ENCODE peak calls at places on chromosomes 2 and 18, in five cellular contexts. One of them, this sample, is unnamed.

GRCh38 chr2:58701688-58702301 is 460.7 kb upstream of the FANCL start:
- DNase-seq in IMR-90: no peak
- DNase-seq in SK-N-SH: no peak
- DNase-seq in H9: no peak
- DNase-seq in keratinocyte: no peak
- DNase-seq in this sample: no peak

GRCh38 chr18:49756671-49757362 is 56.5 kb downstream of the ACAA2 start:
- DNase-seq in IMR-90: no peak
- DNase-seq in SK-N-SH: no peak
- DNase-seq in H9: no peak
- DNase-seq in keratinocyte: no peak
- DNase-seq in this sample: no peak

GRCh38 chr2:151774506-151774905 is 40.2 kb upstream of the NEB start:
- DNase-seq in IMR-90: peak
- DNase-seq in SK-N-SH: no peak
- DNase-seq in H9: no peak
- DNase-seq in keratinocyte: no peak
- DNase-seq in this sample: no peak

GRCh38 chr2:237270556-237270955 is 143.4 kb downstream of the COL6A3 start:
- DNase-seq in IMR-90: peak
- DNase-seq in SK-N-SH: no peak
- DNase-seq in H9: no peak
- DNase-seq in keratinocyte: no peak
- DNase-seq in this sample: no peak

GRCh38 chr2:225004531-225004930 is 37.7 kb downstream of the DOCK10 start:
- DNase-seq in IMR-90: peak
- DNase-seq in SK-N-SH: no peak
- DNase-seq in H9: no peak
- DNase-seq in keratinocyte: no peak
- DNase-seq in this sample: no peak

GRCh38 chr18:75207298-75208054 is 1.5 kb downstream of the PTGR3 start:
- DNase-seq in IMR-90: peak
- DNase-seq in SK-N-SH: no peak
- DNase-seq in H9: no peak
- DNase-seq in keratinocyte: no peak
- DNase-seq in this sample: no peak

GRCh38 chr2:216298719-216299118 is 73.6 kb downstream of the MARCHF4 start:
- DNase-seq in IMR-90: peak
- DNase-seq in SK-N-SH: no peak
- DNase-seq in H9: no peak
- DNase-seq in keratinocyte: no peak
- DNase-seq in this sample: no peak

GRCh38 chr2:70959851-70960832 is 18.3 kb upstream of the ANKRD53 start:
- DNase-seq in IMR-90: no peak
- DNase-seq in SK-N-SH: peak
- DNase-seq in H9: peak
- DNase-seq in keratinocyte: no peak
- DNase-seq in this sample: no peak

GRCh38 chr2:218745559-218746469 is 35.2 kb downstream of the TTLL4 start:
- DNase-seq in IMR-90: peak
- DNase-seq in SK-N-SH: no peak
- DNase-seq in H9: no peak
- DNase-seq in keratinocyte: no peak
- DNase-seq in this sample: no peak

GRCh38 chr2:57181315-57182038 is 865.1 kb upstream of the VRK2 start:
- DNase-seq in IMR-90: peak
- DNase-seq in SK-N-SH: no peak
- DNase-seq in H9: no peak
- DNase-seq in keratinocyte: peak
- DNase-seq in this sample: no peak

GRCh38 chr2:170512271-170512670 is 202.9 kb upstream of the SP5 start:
- DNase-seq in IMR-90: no peak
- DNase-seq in SK-N-SH: no peak
- DNase-seq in H9: no peak
- DNase-seq in keratinocyte: no peak
- DNase-seq in this sample: no peak

GRCh38 chr2:28683100-28683706 is 68.4 kb upstream of the PPP1CB start:
- DNase-seq in IMR-90: peak
- DNase-seq in SK-N-SH: no peak
- DNase-seq in H9: peak
- DNase-seq in keratinocyte: no peak
- DNase-seq in this sample: no peak

GRCh38 chr2:129502781-129503180 is 476.7 kb upstream of the RAB6C start:
- DNase-seq in IMR-90: no peak
- DNase-seq in SK-N-SH: no peak
- DNase-seq in H9: no peak
- DNase-seq in keratinocyte: no peak
- DNase-seq in this sample: no peak

GRCh38 chr2:144553379-144553778 is 33.5 kb upstream of the ZEB2 start:
- DNase-seq in IMR-90: peak
- DNase-seq in SK-N-SH: no peak
- DNase-seq in H9: no peak
- DNase-seq in keratinocyte: no peak
- DNase-seq in this sample: no peak

GRCh38 chr2:149885468-149885867 is 297.9 kb upstream of the MMADHC start:
- DNase-seq in IMR-90: no peak
- DNase-seq in SK-N-SH: no peak
- DNase-seq in H9: no peak
- DNase-seq in keratinocyte: no peak
- DNase-seq in this sample: no peak

GRCh38 chr2:179711375-179711774 is 150.0 kb downstream of the ZNF385B start:
- DNase-seq in IMR-90: no peak
- DNase-seq in SK-N-SH: no peak
- DNase-seq in H9: no peak
- DNase-seq in keratinocyte: peak
- DNase-seq in this sample: no peak

GRCh38 chr2:176656055-176656775 is 387.0 kb downstream of the MTX2 start:
- DNase-seq in IMR-90: no peak
- DNase-seq in SK-N-SH: no peak
- DNase-seq in H9: no peak
- DNase-seq in keratinocyte: no peak
- DNase-seq in this sample: no peak

GRCh38 chr2:95275151-95275515 is 884 bp downstream of the PROM2 start:
- DNase-seq in IMR-90: no peak
- DNase-seq in SK-N-SH: no peak
- DNase-seq in H9: no peak
- DNase-seq in keratinocyte: no peak
- DNase-seq in this sample: no peak

GRCh38 chr2:176814740-176815367 is 397.7 kb upstream of the HNRNPA3 start:
- DNase-seq in IMR-90: peak
- DNase-seq in SK-N-SH: peak
- DNase-seq in H9: no peak
- DNase-seq in keratinocyte: no peak
- DNase-seq in this sample: no peak

GRCh38 chr2:136801628-136802027 is 36.3 kb downstream of the THSD7B start:
- DNase-seq in IMR-90: no peak
- DNase-seq in SK-N-SH: no peak
- DNase-seq in H9: no peak
- DNase-seq in keratinocyte: no peak
- DNase-seq in this sample: no peak

GRCh38 chr2:196939381-196939780 is 12.9 kb upstream of the PGAP1 start:
- DNase-seq in IMR-90: peak
- DNase-seq in SK-N-SH: no peak
- DNase-seq in H9: no peak
- DNase-seq in keratinocyte: no peak
- DNase-seq in this sample: peak

GRCh38 chr2:168371273-168371992 is 84.6 kb upstream of the CERS6 start:
- DNase-seq in IMR-90: no peak
- DNase-seq in SK-N-SH: no peak
- DNase-seq in H9: no peak
- DNase-seq in keratinocyte: no peak
- DNase-seq in this sample: peak

GRCh38 chr18:52426041-52426440 is 86.0 kb downstream of the DCC start:
- DNase-seq in IMR-90: no peak
- DNase-seq in SK-N-SH: no peak
- DNase-seq in H9: no peak
- DNase-seq in keratinocyte: no peak
- DNase-seq in this sample: no peak

GRCh38 chr2:1049691-1050090 is 99.0 kb downstream of the SNTG2 start:
- DNase-seq in IMR-90: peak
- DNase-seq in SK-N-SH: no peak
- DNase-seq in H9: no peak
- DNase-seq in keratinocyte: no peak
- DNase-seq in this sample: no peak

GRCh38 chr2:7829241-7829640 is 852.6 kb upstream of the ID2 start:
- DNase-seq in IMR-90: peak
- DNase-seq in SK-N-SH: no peak
- DNase-seq in H9: no peak
- DNase-seq in keratinocyte: no peak
- DNase-seq in this sample: no peak

GRCh38 chr2:28539095-28539494 is 43.2 kb downstream of the PLB1 start:
- DNase-seq in IMR-90: no peak
- DNase-seq in SK-N-SH: no peak
- DNase-seq in H9: no peak
- DNase-seq in keratinocyte: no peak
- DNase-seq in this sample: no peak

GRCh38 chr2:204871246-204871953 is 326.1 kb downstream of the PARD3B start:
- DNase-seq in IMR-90: peak
- DNase-seq in SK-N-SH: peak
- DNase-seq in H9: no peak
- DNase-seq in keratinocyte: no peak
- DNase-seq in this sample: no peak

GRCh38 chr2:105582952-105583660 is 161.6 kb upstream of the NCK2 start:
- DNase-seq in IMR-90: no peak
- DNase-seq in SK-N-SH: no peak
- DNase-seq in H9: no peak
- DNase-seq in keratinocyte: no peak
- DNase-seq in this sample: no peak
- H3K4me2 ChIP-seq in IMR-90: no peak
- H3K4me2 ChIP-seq in SK-N-SH: no peak
- H3K4me2 ChIP-seq in H9: no peak
- H3K4me2 ChIP-seq in keratinocyte: no peak
- H3K4me2 ChIP-seq in this sample: no peak

GRCh38 chr2:109321570-109321969 is 192.6 kb downstream of the SH3RF3 start:
- DNase-seq in IMR-90: peak
- DNase-seq in SK-N-SH: no peak
- DNase-seq in H9: no peak
- DNase-seq in keratinocyte: no peak
- DNase-seq in this sample: no peak
- TF ChIP-seq CTCF in IMR-90: peak
- TF ChIP-seq CTCF in SK-N-SH: no peak
- TF ChIP-seq CTCF in H9: no peak
- TF ChIP-seq CTCF in keratinocyte: no peak
- TF ChIP-seq CTCF in this sample: no peak

DNA sequence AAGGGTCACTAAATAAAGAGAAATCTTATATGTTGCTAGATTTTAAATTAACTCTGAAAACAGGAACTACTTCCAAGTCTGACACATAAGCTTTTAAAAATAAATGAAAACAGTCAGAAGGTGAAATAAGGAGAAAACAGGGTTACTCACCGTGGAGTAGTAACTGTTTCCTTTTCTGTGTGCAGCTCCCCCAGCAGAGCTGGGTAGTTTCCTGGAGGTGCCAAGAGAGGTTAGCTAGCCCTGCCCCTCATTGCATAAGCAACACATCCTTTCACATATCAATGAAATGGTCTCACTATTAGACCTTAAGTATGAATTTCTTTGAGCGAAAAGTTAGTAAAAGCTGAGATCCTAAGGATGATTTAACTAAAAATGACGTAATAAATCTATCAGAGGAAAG is 54.0 kb upstream of the GPR75 start:
- DNase-seq in IMR-90: peak
- DNase-seq in SK-N-SH: no peak
- DNase-seq in H9: no peak
- DNase-seq in keratinocyte: no peak
- DNase-seq in this sample: no peak
- H3K9ac ChIP-seq in IMR-90: no peak
- H3K9ac ChIP-seq in SK-N-SH: no peak
- H3K9ac ChIP-seq in H9: no peak
- H3K9ac ChIP-seq in keratinocyte: no peak
- H3K9ac ChIP-seq in this sample: no peak

GRCh38 chr2:158926478-158926948 is 41.9 kb upstream of the TANC1 start:
- DNase-seq in IMR-90: peak
- DNase-seq in SK-N-SH: no peak
- DNase-seq in H9: no peak
- DNase-seq in keratinocyte: no peak
- DNase-seq in this sample: no peak

GRCh38 chr2:158931577-158931976 is 36.9 kb upstream of the TANC1 start:
- DNase-seq in IMR-90: peak
- DNase-seq in SK-N-SH: no peak
- DNase-seq in H9: no peak
- DNase-seq in keratinocyte: no peak
- DNase-seq in this sample: no peak

GRCh38 chr2:158928515-158928914 is 39.9 kb upstream of the TANC1 start:
- DNase-seq in IMR-90: no peak
- DNase-seq in SK-N-SH: no peak
- DNase-seq in H9: no peak
- DNase-seq in keratinocyte: no peak
- DNase-seq in this sample: no peak

GRCh38 chr2:158932246-158932645 is 36.2 kb upstream of the TANC1 start:
- DNase-seq in IMR-90: no peak
- DNase-seq in SK-N-SH: no peak
- DNase-seq in H9: no peak
- DNase-seq in keratinocyte: no peak
- DNase-seq in this sample: no peak

DNA sequence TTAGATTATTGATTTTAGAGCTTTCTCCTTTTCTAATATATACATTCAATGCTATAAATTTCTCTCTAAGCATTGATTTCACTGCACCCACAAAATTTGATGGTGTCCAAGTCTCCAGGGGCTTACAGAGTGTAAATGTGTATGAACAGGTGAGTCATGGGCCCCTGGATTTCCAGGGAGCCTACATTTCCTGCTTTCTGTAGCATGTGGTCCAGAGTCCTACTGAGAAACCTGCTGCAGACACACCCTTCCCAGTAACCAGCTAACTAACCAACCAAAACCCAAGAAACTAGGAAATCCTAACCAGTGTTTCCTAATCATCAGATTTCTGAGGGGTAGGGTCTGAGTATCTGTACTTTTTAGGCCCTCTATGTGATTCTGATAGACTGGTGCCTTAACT is 39.5 kb upstream of the TANC1 start:
- DNase-seq in IMR-90: no peak
- DNase-seq in SK-N-SH: no peak
- DNase-seq in H9: no peak
- DNase-seq in keratinocyte: no peak
- DNase-seq in this sample: no peak
- H3K4me2 ChIP-seq in IMR-90: no peak
- H3K4me2 ChIP-seq in SK-N-SH: no peak
- H3K4me2 ChIP-seq in H9: no peak
- H3K4me2 ChIP-seq in keratinocyte: no peak
- H3K4me2 ChIP-seq in this sample: no peak

GRCh38 chr2:238717084-238717483 is 130.8 kb upstream of the TWIST2 start:
- DNase-seq in IMR-90: no peak
- DNase-seq in SK-N-SH: no peak
- DNase-seq in H9: no peak
- DNase-seq in keratinocyte: no peak
- DNase-seq in this sample: no peak
- TF ChIP-seq CTCF in IMR-90: no peak
- TF ChIP-seq CTCF in SK-N-SH: no peak
- TF ChIP-seq CTCF in H9: no peak
- TF ChIP-seq CTCF in keratinocyte: no peak
- TF ChIP-seq CTCF in this sample: no peak